ENCODE peak calls at places on chromosomes 3 and 15, in five cellular contexts. Z is adipocyte, O is fibroblast of lung, K is psoas muscle, T is esophagus squamous epithelium. X is an unnamed sample.

GRCh38 chr3:172355836-172356235 is 92.4 kb downstream of the GHSR start:
- DNase-seq in Z (peak), O (peak), K (no peak), T (no peak), X (peak)

GRCh38 chr3:193593666-193594025 is 638 bp downstream of the OPA1 start:
- DNase-seq in Z (peak), O (peak), K (no peak), T (no peak), X (no peak)

GRCh38 chr15:56934269-56934668 is 15.8 kb downstream of the TCF12 start:
- DNase-seq in Z (no peak), O (peak), K (no peak), T (no peak), X (no peak)

GRCh38 chr15:68528891-68529290 is 49.9 kb upstream of the CORO2B start:
- DNase-seq in Z (no peak), O (peak), K (no peak), T (no peak), X (no peak)

GRCh38 chr15:36029606-36030005 is 483.6 kb upstream of the DPH6 start:
- DNase-seq in Z (peak), O (peak), K (no peak), T (no peak), X (peak)

GRCh38 chr15:99369250-99369649 is 118.0 kb downstream of the LRRC28 start:
- DNase-seq in Z (no peak), O (no peak), K (no peak), T (no peak), X (no peak)

GRCh38 chr15:66461917-66462316 is 35.6 kb downstream of the SNAPC5 start:
- DNase-seq in Z (no peak), O (no peak), K (no peak), T (no peak), X (no peak)

GRCh38 chr3:18295171-18295920 is 129.8 kb downstream of the SATB1 start:
- DNase-seq in Z (peak), O (peak), K (no peak), T (no peak), X (peak)

GRCh38 chr3:182567666-182568065 is 225.6 kb upstream of the ATP11B start:
- DNase-seq in Z (no peak), O (peak), K (no peak), T (no peak), X (no peak)

GRCh38 chr15:45892182-45892581 is 257.4 kb downstream of the SQOR start:
- DNase-seq in Z (no peak), O (no peak), K (no peak), T (no peak), X (no peak)

GRCh38 chr3:62039584-62039983 is 333.8 kb downstream of the FEZF2 start:
- DNase-seq in Z (no peak), O (no peak), K (no peak), T (no peak), X (no peak)

GRCh38 chr15:69542028-69542427 is 89.4 kb downstream of the RPLP1 start:
- DNase-seq in Z (no peak), O (no peak), K (no peak), T (no peak), X (no peak)

GRCh38 chr3:140247775-140248174 is 312.8 kb downstream of the CLSTN2 start:
- DNase-seq in Z (no peak), O (no peak), K (no peak), T (no peak), X (no peak)

GRCh38 chr3:66931286-66931685 is 66.8 kb upstream of the KBTBD8 start:
- DNase-seq in Z (no peak), O (no peak), K (no peak), T (no peak), X (no peak)

GRCh38 chr3:149879872-149880271 is 66.9 kb downstream of the RNF13 start:
- DNase-seq in Z (peak), O (peak), K (peak), T (no peak), X (peak)

GRCh38 chr3:183299976-183300375 is 46.9 kb downstream of the B3GNT5 start:
- DNase-seq in Z (no peak), O (no peak), K (peak), T (no peak), X (no peak)

GRCh38 chr3:187208159-187208558 is 10.9 kb downstream of the RTP1 start:
- DNase-seq in Z (peak), O (peak), K (no peak), T (no peak), X (no peak)

GRCh38 chr15:70512772-70513362 is 250.5 kb downstream of the UACA start:
- DNase-seq in Z (peak), O (peak), K (no peak), T (no peak), X (no peak)

GRCh38 chr3:27511724-27512422 is 27.7 kb upstream of the SLC4A7 start:
- DNase-seq in Z (no peak), O (peak), K (no peak), T (no peak), X (no peak)

GRCh38 chr3:99023590-99024192 is 122.2 kb upstream of the DCBLD2 start:
- DNase-seq in Z (peak), O (peak), K (no peak), T (no peak), X (peak)

GRCh38 chr3:140206196-140207040 is 271.4 kb downstream of the CLSTN2 start:
- DNase-seq in Z (peak), O (peak), K (no peak), T (no peak), X (peak)

GRCh38 chr3:97952280-97952679 is 20.0 kb downstream of the RIOX2 start:
- DNase-seq in Z (peak), O (no peak), K (peak), T (no peak), X (no peak)

GRCh38 chr15:22868495-22868894 is 30.0 kb downstream of the NIPA2 start:
- DNase-seq in Z (no peak), O (no peak), K (no peak), T (no peak), X (no peak)

GRCh38 chr3:195727596-195728195 is 6.9 kb downstream of the MUC20 start:
- DNase-seq in Z (no peak), O (no peak), K (no peak), T (no peak), X (no peak)

GRCh38 chr3:143000525-143000924 is 845 bp upstream of the U2SURP start:
- DNase-seq in Z (peak), O (peak), K (no peak), T (no peak), X (no peak)

GRCh38 chr15:78203346-78204225 is 30.8 kb downstream of the ACSBG1 start:
- DNase-seq in Z (no peak), O (no peak), K (peak), T (no peak), X (no peak)

GRCh38 chr15:73711526-73711925 is 27.3 kb downstream of the CD276 start:
- DNase-seq in Z (no peak), O (no peak), K (no peak), T (no peak), X (no peak)

GRCh38 chr3:127196466-127197299 is 3.8 kb downstream of the PRR23E start:
- DNase-seq in Z (no peak), O (no peak), K (peak), T (no peak), X (no peak)

GRCh38 chr3:21750831-21751391 is at the start of gene ZNF385D:
- DNase-seq in Z (peak), O (peak), K (peak), T (no peak), X (peak)

GRCh38 chr3:57391767-57392166 is 99.3 kb upstream of the ASB14 start:
- DNase-seq in Z (no peak), O (no peak), K (no peak), T (no peak), X (no peak)

GRCh38 chr15:78419331-78419730 is 18.7 kb upstream of the IREB2 start:
- DNase-seq in Z (no peak), O (no peak), K (no peak), T (no peak), X (no peak)

GRCh38 chr15:41989573-41990242 is 17.4 kb upstream of the EHD4 start:
- DNase-seq in Z (peak), O (peak), K (peak), T (peak), X (peak)

GRCh38 chr3:170811515-170811914 is 58.5 kb downstream of the RPL22L1 start:
- DNase-seq in Z (peak), O (peak), K (no peak), T (no peak), X (peak)

GRCh38 chr15:34783986-34784385 is 11.4 kb downstream of the ACTC1 start:
- DNase-seq in Z (no peak), O (no peak), K (no peak), T (no peak), X (no peak)

GRCh38 chr3:186277268-186277909 is 84.6 kb downstream of the DGKG start:
- DNase-seq in Z (peak), O (peak), K (no peak), T (no peak), X (peak)

GRCh38 chr3:110420158-110420641 is 651.4 kb upstream of the NECTIN3 start:
- DNase-seq in Z (peak), O (peak), K (no peak), T (no peak), X (peak)

DNA sequence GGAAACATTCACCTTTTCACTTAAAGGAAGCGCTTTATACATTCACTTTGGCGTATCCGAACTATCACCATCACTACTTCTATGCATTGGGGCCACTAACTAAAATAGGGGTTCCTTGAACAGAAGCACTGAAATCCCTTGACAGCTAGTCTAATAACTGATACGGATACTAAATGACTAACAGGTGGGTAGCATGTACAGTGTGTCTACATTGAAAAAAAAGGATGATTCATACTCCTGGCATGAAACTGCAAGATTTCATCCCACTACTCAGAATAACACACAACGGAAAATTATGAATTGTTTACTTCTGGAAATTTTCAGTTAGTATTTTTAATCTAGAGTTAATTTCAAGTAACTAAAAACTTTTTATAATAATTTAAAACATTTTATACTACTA is 96.7 kb downstream of the SMARCC1 start:
- DNase-seq in Z (no peak), O (peak), K (no peak), T (no peak), X (no peak)
- H3K4me3 ChIP-seq in Z (no peak), O (no peak), K (no peak), T (no peak), X (no peak)

DNA sequence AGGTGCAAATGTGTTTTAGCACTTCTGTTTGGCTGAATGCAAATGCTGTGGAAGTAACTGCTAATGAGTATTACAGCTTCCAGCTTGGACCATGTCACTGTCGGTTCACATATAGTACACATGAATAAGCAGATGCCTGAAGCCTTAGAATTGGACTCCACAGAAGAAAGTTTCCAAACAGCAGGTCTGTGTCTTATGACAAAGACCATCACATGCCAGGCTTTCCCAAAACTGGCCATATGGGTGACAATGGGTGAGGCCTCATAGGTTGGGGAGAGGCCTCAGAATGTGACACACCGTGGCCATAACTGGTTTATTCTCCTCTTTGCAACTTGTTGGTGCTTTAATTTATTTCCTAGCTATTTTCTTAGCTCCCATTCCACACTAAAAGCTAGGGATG is 241.7 kb downstream of the WNT5A start:
- DNase-seq in Z (no peak), O (no peak), K (no peak), T (no peak), X (no peak)
- H3K4me3 ChIP-seq in Z (peak), O (no peak), K (no peak), T (no peak), X (no peak)

DNA sequence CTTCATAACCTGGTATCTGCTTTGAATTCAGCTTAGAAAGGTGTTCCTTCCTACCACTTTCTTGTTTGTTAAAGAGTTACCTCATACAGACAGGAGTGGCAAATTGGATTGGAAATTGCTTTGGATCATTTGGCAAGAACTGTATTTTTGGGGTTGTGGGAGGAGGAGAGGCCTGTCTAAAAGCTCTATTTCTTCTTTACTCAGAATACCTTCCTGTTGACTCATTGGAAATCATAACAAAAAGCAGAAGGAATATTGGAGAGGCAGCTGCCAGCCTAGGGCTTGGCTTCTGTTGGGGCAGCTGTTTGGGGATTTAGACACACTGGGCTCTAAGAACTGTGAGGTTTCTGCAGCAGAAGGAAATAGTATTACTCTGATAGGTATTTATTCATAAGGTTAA is 14.2 kb downstream of the IQGAP1 start:
- DNase-seq in Z (peak), O (peak), K (peak), T (no peak), X (peak)
- H3K4me3 ChIP-seq in Z (peak), O (no peak), K (peak), T (no peak), X (no peak)

GRCh38 chr3:196941846-196942225 is 492 bp downstream of the NCBP2 start:
- DNase-seq in Z (peak), O (peak), K (no peak), T (no peak), X (no peak)
- H3K4me3 ChIP-seq in Z (peak), O (peak), K (peak), T (peak), X (peak)

GRCh38 chr3:38647217-38647970 is 2.1 kb downstream of the SCN5A start:
- DNase-seq in Z (no peak), O (no peak), K (no peak), T (no peak), X (no peak)

GRCh38 chr3:38650248-38650940 is 907 bp upstream of the SCN5A start:
- DNase-seq in Z (no peak), O (no peak), K (no peak), T (no peak), X (no peak)

GRCh38 chr3:38648024-38648658 is 1.3 kb downstream of the SCN5A start:
- DNase-seq in Z (no peak), O (no peak), K (no peak), T (no peak), X (no peak)

GRCh38 chr3:38649500-38650247 is at the start of gene SCN5A:
- DNase-seq in Z (peak), O (no peak), K (peak), T (no peak), X (no peak)

GRCh38 chr3:38648659-38649499 is 608 bp downstream of the SCN5A start:
- DNase-seq in Z (no peak), O (no peak), K (no peak), T (no peak), X (no peak)
- H3K4me3 ChIP-seq in Z (peak), O (peak), K (peak), T (peak), X (peak)

GRCh38 chr3:77039606-77040553 is at the start of gene ROBO2:
- DNase-seq in Z (peak), O (peak), K (peak), T (no peak), X (no peak)
- H3K4me3 ChIP-seq in Z (peak), O (peak), K (peak), T (peak), X (peak)

GRCh38 chr3:25664810-25665645 is at the start of gene TOP2B:
- DNase-seq in Z (peak), O (peak), K (peak), T (peak), X (peak)

GRCh38 chr3:25664066-25664809 is 469 bp downstream of the TOP2B start:
- DNase-seq in Z (peak), O (peak), K (peak), T (peak), X (no peak)

GRCh38 chr3:25663324-25664065 is 1.2 kb downstream of the TOP2B start:
- DNase-seq in Z (peak), O (peak), K (no peak), T (no peak), X (no peak)

GRCh38 chr3:25662921-25663320 is 1.8 kb downstream of the TOP2B start:
- DNase-seq in Z (peak), O (no peak), K (no peak), T (no peak), X (no peak)

DNA sequence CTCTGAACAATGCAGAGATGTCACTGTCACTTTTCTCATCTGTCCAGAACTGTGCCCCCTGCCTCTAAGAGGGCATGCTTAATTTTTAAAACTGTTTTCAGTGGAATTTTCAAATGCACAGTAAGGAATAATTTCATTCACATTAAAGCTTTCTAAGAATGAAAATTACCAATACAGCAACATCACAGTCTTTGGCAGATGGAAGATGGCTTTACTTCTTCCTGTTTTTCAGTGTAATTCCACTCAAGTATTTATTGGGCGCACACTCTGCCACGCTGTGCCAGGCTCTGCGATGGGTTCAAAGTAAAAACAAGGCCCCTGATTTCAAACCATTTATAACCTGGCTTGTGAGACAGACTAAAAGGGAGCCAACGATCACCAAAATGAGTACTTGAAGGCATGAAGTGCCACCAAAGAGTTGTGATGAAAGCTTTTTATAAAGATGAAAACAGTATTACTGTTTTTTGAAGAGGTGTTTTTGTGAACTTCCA is 984 bp upstream of the TOP2B start:
- DNase-seq in Z (no peak), O (no peak), K (no peak), T (no peak), X (no peak)
- H3K4me3 ChIP-seq in Z (peak), O (peak), K (peak), T (no peak), X (peak)